ENCODE peak calls at places on chromosomes 6 and 20, in eight cellular contexts. I is PC-3, W is sigmoid colon, D is aorta, J is adipocyte, H is uterus, V is testis, Q is prostate gland. L is an unnamed sample.
A peak's percentile ranks its signal among the peaks of the same experiment; 100 is the strongest.

GRCh38 chr6:41428402-41428994 is 93.1 kb downstream of the NCR2 start:
- DNase-seq in I (no peak), W (peak; percentile 84), D (peak; percentile 76), J (no peak), H (peak; percentile 83), V (peak; percentile 42), Q (peak; percentile 44), L (peak; percentile 85)

GRCh38 chr6:53858913-53859312 is 64.1 kb downstream of the LRRC1 start:
- DNase-seq in I (no peak), W (no peak), D (no peak), J (no peak), H (no peak), V (no peak), Q (no peak), L (no peak)

GRCh38 chr6:74785236-74785635 is 420.6 kb downstream of the COL12A1 start:
- DNase-seq in I (no peak), W (no peak), D (no peak), J (peak; percentile 38), H (no peak), V (no peak), Q (no peak), L (no peak)

GRCh38 chr20:1825492-1825891 is 69.7 kb upstream of the SIRPA start:
- DNase-seq in I (no peak), W (no peak), D (no peak), J (peak; percentile 74), H (no peak), V (no peak), Q (no peak), L (no peak)

GRCh38 chr20:62752181-62752670 is 43.6 kb downstream of the NTSR1 start:
- DNase-seq in I (no peak), W (no peak), D (peak; percentile 41), J (no peak), H (no peak), V (no peak), Q (no peak), L (peak; percentile 16)

GRCh38 chr6:52286798-52287432 is 2.4 kb upstream of the MCM3 start:
- DNase-seq in I (peak; percentile 81), W (peak; percentile 76), D (peak; percentile 85), J (peak; percentile 82), H (no peak), V (peak; percentile 82), Q (peak; percentile 47), L (peak; percentile 91)

GRCh38 chr6:132198896-132199295 is 202.4 kb downstream of the MOXD1 start:
- DNase-seq in I (peak; percentile 51), W (no peak), D (no peak), J (peak; percentile 27), H (no peak), V (no peak), Q (no peak), L (no peak)

GRCh38 chr20:46690219-46691111 is 1.2 kb upstream of the TP53RK start:
- DNase-seq in I (no peak), W (peak; percentile 1), D (no peak), J (peak; percentile 52), H (no peak), V (no peak), Q (no peak), L (no peak)

GRCh38 chr6:30061766-30062458 is 847 bp downstream of the POLR1H start:
- DNase-seq in I (peak; percentile 44), W (peak; percentile 68), D (no peak), J (peak; percentile 51), H (no peak), V (peak; percentile 38), Q (peak; percentile 12), L (peak; percentile 25)

GRCh38 chr6:108331982-108332381 is 37.1 kb downstream of the AFG1L start:
- DNase-seq in I (peak; percentile 19), W (no peak), D (no peak), J (no peak), H (no peak), V (no peak), Q (no peak), L (no peak)

GRCh38 chr6:31070711-31071197 is 41.6 kb downstream of the C6orf15 start:
- DNase-seq in I (peak; percentile 84), W (no peak), D (no peak), J (peak; percentile 84), H (no peak), V (peak; percentile 85), Q (peak; percentile 65), L (no peak)

GRCh38 chr6:44275749-44276648 is 5.7 kb downstream of the TMEM151B start:
- DNase-seq in I (no peak), W (no peak), D (no peak), J (no peak), H (no peak), V (no peak), Q (no peak), L (no peak)

GRCh38 chr20:48763183-48764030 is 64.4 kb downstream of the PREX1 start:
- DNase-seq in I (no peak), W (no peak), D (no peak), J (no peak), H (no peak), V (no peak), Q (no peak), L (peak; percentile 76)

GRCh38 chr20:36093025-36093803 is 61.3 kb upstream of the EPB41L1 start:
- DNase-seq in I (peak; percentile 52), W (peak; percentile 70), D (peak; percentile 84), J (peak; percentile 63), H (peak; percentile 34), V (peak; percentile 62), Q (peak; percentile 43), L (peak; percentile 86)

GRCh38 chr20:34515484-34516037 is 661 bp upstream of the DYNLRB1 start:
- DNase-seq in I (peak; percentile 78), W (peak; percentile 70), D (no peak), J (peak; percentile 56), H (peak; percentile 46), V (peak; percentile 82), Q (peak; percentile 73), L (no peak)

GRCh38 chr6:20292905-20293304 is 80.6 kb upstream of the MBOAT1 start:
- DNase-seq in I (no peak), W (no peak), D (no peak), J (no peak), H (no peak), V (no peak), Q (no peak), L (no peak)

GRCh38 chr20:5722927-5723326 is 27.3 kb upstream of the SHLD1 start:
- DNase-seq in I (no peak), W (no peak), D (no peak), J (no peak), H (no peak), V (no peak), Q (no peak), L (no peak)

GRCh38 chr6:106750146-106750900 is 120.9 kb downstream of the QRSL1 start:
- DNase-seq in I (no peak), W (no peak), D (no peak), J (no peak), H (no peak), V (no peak), Q (no peak), L (no peak)

GRCh38 chr20:44052166-44052565 is 134.8 kb downstream of the JPH2 start:
- DNase-seq in I (no peak), W (peak; percentile 14), D (peak; percentile 16), J (no peak), H (no peak), V (no peak), Q (no peak), L (no peak)
- H3K4me3 ChIP-seq in I (no peak overlapping the region), W (no peak overlapping the region), D (no peak overlapping the region), J (no peak overlapping the region), H (no peak overlapping the region), V (no peak overlapping the region), Q (no peak overlapping the region), L (no peak overlapping the region)

DNA sequence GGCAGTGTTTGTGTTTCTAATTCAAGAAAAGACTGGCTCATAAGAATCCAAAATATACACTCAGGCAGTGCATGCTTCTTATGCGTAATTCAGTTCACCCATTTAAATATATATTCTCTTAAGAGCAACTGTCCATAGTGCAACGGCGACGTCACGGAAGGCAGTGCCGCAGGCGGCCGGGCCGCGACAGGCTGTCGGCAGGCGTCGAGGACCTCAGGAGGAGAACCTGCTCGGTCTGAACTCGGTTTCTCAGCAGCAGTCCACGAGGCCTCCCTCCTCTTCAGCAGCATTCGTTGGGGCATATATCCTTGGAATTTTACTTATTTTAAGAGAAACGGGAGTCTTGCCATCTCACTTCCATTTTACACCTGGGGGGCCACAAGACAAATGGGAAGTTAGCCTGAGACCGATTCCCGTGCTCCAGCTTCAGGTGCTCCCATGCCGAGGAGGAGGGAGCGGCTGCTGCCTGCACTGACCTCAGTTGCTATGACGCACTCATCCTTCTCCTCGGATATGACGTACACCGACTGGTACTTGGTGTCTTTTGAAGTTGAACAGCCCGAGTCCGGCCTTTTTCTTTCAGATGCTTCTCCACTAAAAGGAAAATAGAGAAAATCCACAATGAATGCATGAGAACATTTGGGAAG is 8.2 kb downstream of the DLL1 start:
- DNase-seq in I (no peak), W (peak; percentile 46), D (peak; percentile 46), J (no peak), H (no peak), V (no peak), Q (no peak), L (no peak)
- H3K4me1 ChIP-seq in I (peaks cover 18% of the 10 kb centered on the region), W (no peaks in the 10 kb centered on the region), D (no peaks in the 10 kb centered on the region), J (peaks cover 11% of the 10 kb centered on the region), H (no peaks in the 10 kb centered on the region), V (peaks cover 37% of the 10 kb centered on the region), Q (no peaks in the 10 kb centered on the region), L (peaks cover 8% of the 10 kb centered on the region)

DNA sequence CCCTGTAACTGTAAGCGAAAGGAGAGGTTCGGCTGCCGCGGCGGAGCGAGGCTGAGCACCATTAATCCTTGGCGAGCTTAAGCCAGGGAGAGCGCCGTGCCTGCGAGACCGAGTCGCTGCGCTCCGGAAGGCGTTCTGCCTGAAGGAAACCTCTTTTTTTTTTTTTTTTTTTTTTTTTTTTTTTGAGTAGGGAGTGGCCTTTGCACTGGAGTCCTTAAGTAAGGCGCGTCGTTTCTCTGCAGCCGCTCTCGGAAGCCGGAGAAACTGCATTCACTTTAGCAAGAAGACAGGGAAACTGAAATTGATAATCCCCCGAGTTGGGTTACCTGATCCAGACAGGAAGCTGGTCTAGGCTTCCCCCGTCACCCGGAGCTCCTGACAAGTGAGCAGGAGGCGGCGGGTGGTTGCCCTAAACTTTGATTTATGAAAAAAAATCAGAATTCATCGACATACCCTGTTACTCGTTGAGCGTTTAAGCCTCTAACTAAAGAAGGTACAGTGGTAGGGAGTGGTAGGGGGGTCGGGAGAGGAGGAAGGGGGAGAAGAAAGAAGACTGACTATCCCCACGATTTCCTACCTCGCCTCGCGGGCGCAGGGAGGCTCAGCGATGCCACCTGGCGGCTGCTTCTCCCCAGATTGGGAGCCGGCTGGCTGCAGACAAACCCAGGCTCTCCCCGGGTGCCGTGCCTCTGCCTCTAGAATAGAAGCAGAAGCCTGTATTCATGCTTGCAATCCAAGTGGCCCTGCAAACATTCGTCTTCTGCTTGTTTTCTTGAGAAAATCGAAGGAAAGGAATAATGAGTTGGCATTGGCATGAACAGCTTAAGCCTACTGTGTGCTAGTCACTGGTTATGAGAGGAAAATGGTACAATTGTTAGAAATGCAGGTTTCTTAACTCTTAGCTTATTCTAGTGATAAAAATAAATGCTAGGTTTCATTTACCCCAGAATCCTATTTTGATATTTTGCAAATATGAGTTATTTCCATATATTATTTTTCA is 4.4 kb upstream of the SOX4 start:
- DNase-seq in I (peak; percentile 87), W (peak; percentile 91), D (peak; percentile 91), J (peak; percentile 95), H (peak; percentile 89), V (peak; percentile 92), Q (peak; percentile 85), L (peak; percentile 95)
- H3K4me3 ChIP-seq in I (peak overlapping the region; percentile 92), W (peak overlapping the region; percentile 47), D (peak overlapping the region; percentile 61), J (peak overlapping the region; percentile 97), H (peak overlapping the region; percentile 57), V (peak overlapping the region; percentile 69), Q (peak overlapping the region; percentile 58), L (peak overlapping the region; percentile 58)

DNA sequence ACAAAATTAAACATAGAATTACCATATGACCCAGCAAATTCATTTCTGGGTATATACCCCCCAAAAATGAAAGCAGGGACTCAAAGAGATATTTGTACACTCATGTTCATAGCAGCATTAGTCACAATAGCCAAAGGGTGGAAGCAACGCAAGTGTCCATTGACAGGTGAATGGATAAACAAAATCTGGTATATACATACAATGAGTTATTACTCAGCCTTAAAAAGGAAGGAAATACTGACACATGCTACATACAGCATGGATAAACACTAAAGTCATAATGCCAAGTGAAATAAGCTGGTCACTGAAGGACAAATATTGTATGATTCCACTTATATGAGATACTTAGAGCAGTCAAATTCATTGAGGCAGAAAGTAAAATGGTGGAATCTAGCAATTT is 5.3 kb upstream of the STX11 start:
- DNase-seq in I (peak; percentile 40), W (no peak), D (no peak), J (no peak), H (no peak), V (no peak), Q (no peak), L (no peak)
- H3K4me1 ChIP-seq in I (no peaks in the 10 kb centered on the region), W (no peaks in the 10 kb centered on the region), D (no peaks in the 10 kb centered on the region), J (peaks cover 17% of the 10 kb centered on the region), H (no peaks in the 10 kb centered on the region), V (no peaks in the 10 kb centered on the region), Q (no peaks in the 10 kb centered on the region), L (no peaks in the 10 kb centered on the region)